ENCODE peak calls at places on chromosomes 6 and 20, in five cellular contexts. Z, U, X, R and A are unnamed samples.

GRCh38 chr20:21050710-21051109 is 55.4 kb downstream of the LINC00237 start:
- DNase-seq in U (no peak), Z (no peak), R (no peak), X (no peak), A (no peak)

GRCh38 chr6:148799647-148800046 is 52.8 kb downstream of the UST start:
- DNase-seq in X (no peak), R (no peak), U (no peak), Z (no peak), A (no peak)

GRCh38 chr6:20686142-20686541 is 151.9 kb downstream of the CDKAL1 start:
- DNase-seq in R (no peak), U (peak; percentile 10), X (no peak), Z (no peak), A (peak; percentile 58)

GRCh38 chr20:4444404-4444803 is 277.3 kb upstream of the PRND start:
- DNase-seq in R (no peak), Z (no peak), U (no peak), X (no peak), A (no peak)

GRCh38 chr20:48723308-48724264 is 104.2 kb downstream of the PREX1 start:
- DNase-seq in X (peak; percentile 73), Z (no peak), U (no peak), R (no peak), A (no peak)

GRCh38 chr6:78942451-78942850 is 75.1 kb downstream of the IRAK1BP1 start:
- DNase-seq in U (no peak), X (no peak), Z (no peak), R (no peak), A (no peak)

GRCh38 chr6:37123957-37124729 is 45.8 kb upstream of the PIM1 start:
- DNase-seq in U (no peak), X (no peak), Z (no peak), R (no peak), A (no peak)

GRCh38 chr20:37627060-37627766 is 66.6 kb upstream of the CTNNBL1 start:
- DNase-seq in X (peak; percentile 61), R (no peak), U (peak; percentile 17), Z (peak; percentile 72), A (peak; percentile 78)

GRCh38 chr20:2149507-2149906 is 47.9 kb downstream of the STK35 start:
- DNase-seq in U (no peak), X (no peak), R (no peak), Z (no peak), A (no peak)

GRCh38 chr6:156950084-156950483 is 172.9 kb downstream of the ARID1B start:
- DNase-seq in X (no peak), R (no peak), U (no peak), Z (no peak), A (no peak)

GRCh38 chr6:156946370-156946936 is 169.3 kb downstream of the ARID1B start:
- DNase-seq in Z (no peak), X (no peak), U (no peak), R (no peak), A (no peak)

GRCh38 chr6:156949376-156949775 is 172.2 kb downstream of the ARID1B start:
- DNase-seq in R (no peak), X (no peak), U (no peak), Z (no peak), A (no peak)

GRCh38 chr6:156948240-156948639 is 171.1 kb downstream of the ARID1B start:
- DNase-seq in U (no peak), R (no peak), X (no peak), Z (no peak), A (no peak)

GRCh38 chr6:156948807-156949206 is 171.6 kb downstream of the ARID1B start:
- DNase-seq in Z (no peak), X (no peak), U (no peak), R (no peak), A (no peak)
- TF ChIP-seq MAX in Z (no peak), X (no peak), U (no peak), R (no peak), A (no peak)

DNA sequence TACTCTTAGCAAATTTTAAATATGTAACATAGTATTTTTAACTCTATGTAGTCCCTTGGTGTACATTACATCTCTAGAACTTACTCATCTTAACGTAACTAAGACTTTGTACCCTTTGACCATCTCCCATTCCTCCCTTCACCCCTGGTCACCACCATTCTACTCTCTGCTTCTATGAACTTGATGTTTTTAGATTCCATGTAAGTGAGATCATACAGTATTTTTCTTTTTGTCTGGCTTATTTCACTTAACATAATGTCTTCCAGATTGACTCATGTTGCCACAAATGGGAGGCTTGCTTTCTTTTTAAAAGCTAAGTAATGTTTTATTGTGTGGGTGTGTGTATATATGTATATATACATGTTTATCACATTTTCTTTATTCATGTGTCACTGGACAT is 55.8 kb downstream of the TMEM200A start:
- DNase-seq in Z (no peak), U (no peak), X (no peak), R (no peak), A (no peak)
- TF ChIP-seq CREB1 in Z (no peak), U (no peak), X (no peak), R (no peak), A (no peak)

DNA sequence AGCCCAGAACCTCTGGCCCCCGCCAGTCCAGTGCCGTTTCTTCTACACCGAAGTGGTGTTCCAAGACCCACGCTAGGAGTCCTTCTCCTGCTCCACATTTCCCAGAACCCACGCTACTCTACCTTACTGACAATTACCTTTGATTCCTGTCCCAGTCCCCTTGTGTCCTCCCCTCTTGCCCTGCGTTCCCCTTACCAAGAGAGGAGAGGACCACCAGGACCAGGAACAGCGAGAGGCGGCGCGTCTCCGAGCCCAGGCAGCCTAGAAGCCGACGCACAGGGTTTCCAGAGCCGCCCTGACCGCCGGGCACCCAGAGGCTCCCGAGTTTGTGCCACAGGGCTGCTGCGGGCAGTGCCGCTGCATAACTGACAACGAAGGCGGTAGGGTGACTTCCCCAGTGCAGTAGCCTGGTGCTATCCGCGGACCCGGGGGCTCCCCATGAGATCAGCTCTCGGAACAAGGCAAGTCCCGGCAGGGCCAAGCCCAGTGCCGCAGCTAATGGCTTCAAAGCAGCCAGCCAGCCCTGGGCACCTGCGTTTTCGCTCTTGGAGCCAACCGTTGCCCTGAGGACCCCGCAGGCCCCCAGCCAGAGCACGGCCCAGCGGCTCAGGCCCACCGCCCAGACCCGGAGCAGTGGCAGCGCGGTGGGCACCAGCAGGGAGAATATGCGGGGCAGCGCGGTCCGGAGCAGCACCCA is 512 bp downstream of the TAP1 start:
- DNase-seq in X (no peak), U (no peak), Z (no peak), R (no peak), A (peak; percentile 53)
- TF ChIP-seq MAX in X (no peak), U (no peak), Z (no peak), R (no peak), A (no peak)

GRCh38 chr6:24935753-24936152 is at the start of gene RIPOR2:
- DNase-seq in R (no peak), X (no peak), Z (no peak), U (no peak), A (peak; percentile 62)
- TF ChIP-seq CREB1 in R (peak; percentile 23), X (no peak), Z (no peak), U (no peak), A (no peak)